ENCODE peak calls at places on chromosomes 1 and 21, in five cellular contexts. U is H1, H is BE2C, L is uterus, A is psoas muscle. N is an unnamed sample.

GRCh38 chr1:108188801-108189200 is 11.3 kb downstream of the SLC25A24 start:
- DNase-seq in U (no peak), H (no peak), L (no peak), A (no peak), N (no peak)

GRCh38 chr21:16755061-16755460 is 757.8 kb upstream of the CXADR start:
- DNase-seq in H (no peak), L (no peak), U (no peak), A (no peak), N (no peak)

GRCh38 chr1:185155600-185156320 is 993 bp downstream of the TRMT1L start:
- DNase-seq in H (no peak), L (no peak), A (no peak), U (no peak), N (peak)

GRCh38 chr1:209134001-209134400 is 449.5 kb upstream of the CAMK1G start:
- DNase-seq in H (no peak), U (no peak), L (no peak), A (no peak), N (no peak)

GRCh38 chr1:173714759-173715537 is at the start of gene KLHL20:
- DNase-seq in L (peak), U (peak), A (peak), H (peak), N (peak)

GRCh38 chr1:46467183-46467504 is 22.5 kb upstream of the DMBX1 start:
- DNase-seq in L (no peak), A (no peak), H (no peak), U (no peak), N (no peak)

GRCh38 chr1:37989381-37989930 is 366 bp downstream of the SF3A3 start:
- DNase-seq in H (no peak), U (no peak), A (peak), L (no peak), N (peak)

GRCh38 chr1:41955461-41956159 is 36.9 kb upstream of the HIVEP3 start:
- DNase-seq in U (peak), L (no peak), A (no peak), H (no peak), N (peak)

GRCh38 chr1:209380396-209380795 is 203.1 kb upstream of the CAMK1G start:
- DNase-seq in A (no peak), H (no peak), L (no peak), U (no peak), N (no peak)

GRCh38 chr1:26677306-26678115 is 18.3 kb upstream of the ARID1A start:
- DNase-seq in A (peak), H (peak), L (peak), U (no peak), N (peak)

GRCh38 chr1:3678361-3679097 is 26.2 kb downstream of the TP73 start:
- DNase-seq in H (no peak), L (no peak), U (no peak), A (no peak), N (no peak)

GRCh38 chr1:6745073-6745472 is 40.2 kb upstream of the CAMTA1 start:
- DNase-seq in U (no peak), A (no peak), H (no peak), L (no peak), N (no peak)

GRCh38 chr1:66503841-66504470 is 30.0 kb upstream of the SGIP1 start:
- DNase-seq in U (peak), H (peak), A (no peak), L (peak), N (peak)

GRCh38 chr1:88200545-88200944 is 483.5 kb upstream of the PKN2 start:
- DNase-seq in L (no peak), H (no peak), A (no peak), U (no peak), N (no peak)

GRCh38 chr1:13516606-13517005 is 2.8 kb upstream of the LRRC38 start:
- DNase-seq in L (no peak), U (no peak), A (no peak), H (no peak), N (no peak)

GRCh38 chr1:78095618-78096416 is 50.1 kb downstream of the GIPC2 start:
- DNase-seq in A (no peak), H (no peak), L (no peak), U (no peak), N (peak)

DNA sequence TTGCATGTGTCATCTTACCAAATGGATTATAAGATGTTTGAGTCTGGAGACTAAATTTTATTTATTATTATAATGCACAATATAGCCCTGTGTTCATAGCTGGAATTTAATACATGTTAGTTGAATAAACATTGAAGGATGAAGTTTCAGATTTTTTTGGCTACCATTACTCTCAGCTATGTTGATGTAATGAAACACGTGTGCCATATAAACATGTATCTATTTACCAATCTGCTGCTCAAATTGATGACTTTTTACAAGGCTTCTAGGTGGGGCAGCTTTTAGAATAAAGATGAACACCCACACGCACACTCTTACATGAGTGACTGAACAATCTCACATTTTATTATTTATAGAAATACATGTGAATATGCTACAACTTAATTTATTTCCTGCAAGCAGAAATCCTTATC is 102.0 kb downstream of the RUNX1 start:
- DNase-seq in H (no peak), A (no peak), U (no peak), L (no peak), N (no peak)
- H3K4me3 ChIP-seq in H (no peak), A (no peak), U (no peak), L (no peak), N (no peak)

GRCh38 chr1:228739826-228740225 is 4.5 kb downstream of the RHOU start:
- DNase-seq in L (no peak), U (no peak), H (no peak), A (no peak), N (no peak)

GRCh38 chr1:228742535-228742934 is 7.3 kb downstream of the RHOU start:
- DNase-seq in A (no peak), U (no peak), H (no peak), L (no peak), N (no peak)

GRCh38 chr1:228740543-228740942 is 5.3 kb downstream of the RHOU start:
- DNase-seq in L (no peak), H (no peak), U (no peak), A (no peak), N (no peak)

GRCh38 chr1:228743405-228743804 is 8.1 kb downstream of the RHOU start:
- DNase-seq in A (no peak), H (no peak), L (no peak), U (no peak), N (no peak)

DNA sequence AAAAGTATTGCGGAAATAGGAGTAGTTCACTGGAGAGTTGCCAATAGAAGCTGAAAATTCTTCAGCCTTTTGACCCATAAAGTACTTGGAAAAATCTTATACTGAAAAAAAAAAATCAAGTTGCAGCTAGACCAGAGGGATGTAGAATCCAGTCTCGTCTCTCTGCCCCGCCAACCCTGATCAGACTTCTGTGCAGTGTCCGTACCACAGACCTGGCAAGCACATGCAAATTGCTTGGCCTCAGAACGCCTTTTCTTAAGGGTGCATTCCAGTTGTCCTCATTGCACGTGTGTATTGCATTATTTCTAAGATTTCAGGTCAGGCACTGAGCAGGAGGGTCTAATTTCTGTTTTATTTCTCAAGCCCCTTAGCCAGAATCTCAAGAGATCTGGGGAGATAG is 5.7 kb downstream of the RHOU start:
- DNase-seq in L (no peak), U (no peak), H (no peak), A (no peak), N (no peak)
- TF ChIP-seq CTCF in L (no peak), U (no peak), H (no peak), A (no peak), N (no peak)

GRCh38 chr1:219963432-219963831 is 35.1 kb upstream of the SLC30A10 start:
- DNase-seq in U (no peak), H (no peak), A (no peak), L (no peak), N (no peak)
- H3K4me3 ChIP-seq in U (no peak), H (no peak), A (no peak), L (no peak), N (no peak)

GRCh38 chr1:200035397-200035955 is 8.0 kb downstream of the NR5A2 start:
- DNase-seq in A (no peak), U (no peak), L (no peak), H (no peak), N (no peak)

GRCh38 chr1:200035956-200036615 is 8.6 kb downstream of the NR5A2 start:
- DNase-seq in H (no peak), L (no peak), A (no peak), U (no peak), N (no peak)

GRCh38 chr1:200034262-200034557 is 6.7 kb downstream of the NR5A2 start:
- DNase-seq in H (no peak), L (no peak), A (no peak), U (no peak), N (no peak)

GRCh38 chr1:200034821-200035396 is 7.4 kb downstream of the NR5A2 start:
- DNase-seq in H (no peak), L (no peak), U (no peak), A (no peak), N (no peak)

GRCh38 chr1:200033511-200034261 is 6.2 kb downstream of the NR5A2 start:
- DNase-seq in H (no peak), A (no peak), U (no peak), L (no peak), N (peak)
- TF ChIP-seq CTCF in H (no peak), A (no peak), U (peak), L (no peak), N (no peak)